ENCODE peak calls at places on chromosomes 5 and 9, in seven cellular contexts. One of them, this sample, is unnamed.

GRCh38 chr9:136273244-136273865 is 27.7 kb upstream of the QSOX2 start:
- DNase-seq in PC-9: no peak
- DNase-seq in foreskin fibroblast: peak
- DNase-seq in bronchial epithelial cell: no peak
- DNase-seq in gastrocnemius medialis: no peak
- DNase-seq in H1: no peak
- DNase-seq in fibroblast of pulmonary artery: no peak
- DNase-seq in this sample: no peak

GRCh38 chr9:122190597-122191381 is 31.1 kb downstream of the MORN5 start:
- DNase-seq in PC-9: peak
- DNase-seq in foreskin fibroblast: peak
- DNase-seq in bronchial epithelial cell: peak
- DNase-seq in gastrocnemius medialis: no peak
- DNase-seq in H1: no peak
- DNase-seq in fibroblast of pulmonary artery: no peak
- DNase-seq in this sample: no peak

GRCh38 chr5:33180900-33181299 is 259.9 kb upstream of the TARS1 start:
- DNase-seq in PC-9: peak
- DNase-seq in foreskin fibroblast: peak
- DNase-seq in bronchial epithelial cell: peak
- DNase-seq in gastrocnemius medialis: no peak
- DNase-seq in H1: no peak
- DNase-seq in fibroblast of pulmonary artery: peak
- DNase-seq in this sample: peak

GRCh38 chr5:145536133-145536532 is 299.0 kb downstream of the PRELID2 start:
- DNase-seq in PC-9: no peak
- DNase-seq in foreskin fibroblast: no peak
- DNase-seq in bronchial epithelial cell: no peak
- DNase-seq in gastrocnemius medialis: no peak
- DNase-seq in H1: no peak
- DNase-seq in fibroblast of pulmonary artery: peak
- DNase-seq in this sample: no peak

GRCh38 chr9:111301195-111301594 is 28.8 kb downstream of the OR2K2 start:
- DNase-seq in PC-9: no peak
- DNase-seq in foreskin fibroblast: peak
- DNase-seq in bronchial epithelial cell: peak
- DNase-seq in gastrocnemius medialis: no peak
- DNase-seq in H1: no peak
- DNase-seq in fibroblast of pulmonary artery: peak
- DNase-seq in this sample: no peak

GRCh38 chr5:112594941-112595340 is 142.7 kb upstream of the APC start:
- DNase-seq in PC-9: no peak
- DNase-seq in foreskin fibroblast: no peak
- DNase-seq in bronchial epithelial cell: no peak
- DNase-seq in gastrocnemius medialis: no peak
- DNase-seq in H1: no peak
- DNase-seq in fibroblast of pulmonary artery: no peak
- DNase-seq in this sample: no peak

GRCh38 chr5:115842089-115842881 is 550 bp downstream of the AP3S1 start:
- DNase-seq in PC-9: no peak
- DNase-seq in foreskin fibroblast: no peak
- DNase-seq in bronchial epithelial cell: no peak
- DNase-seq in gastrocnemius medialis: peak
- DNase-seq in H1: peak
- DNase-seq in fibroblast of pulmonary artery: peak
- DNase-seq in this sample: no peak

GRCh38 chr5:181566-181965 is 9.7 kb upstream of the LRRC14B start:
- DNase-seq in PC-9: no peak
- DNase-seq in foreskin fibroblast: no peak
- DNase-seq in bronchial epithelial cell: no peak
- DNase-seq in gastrocnemius medialis: no peak
- DNase-seq in H1: no peak
- DNase-seq in fibroblast of pulmonary artery: no peak
- DNase-seq in this sample: no peak

GRCh38 chr5:61620660-61621650 is 288.9 kb downstream of the ZSWIM6 start:
- DNase-seq in PC-9: no peak
- DNase-seq in foreskin fibroblast: no peak
- DNase-seq in bronchial epithelial cell: no peak
- DNase-seq in gastrocnemius medialis: no peak
- DNase-seq in H1: no peak
- DNase-seq in fibroblast of pulmonary artery: no peak
- DNase-seq in this sample: no peak

GRCh38 chr5:92922231-92922967 is 658.6 kb downstream of the NR2F1-AS1 start:
- DNase-seq in PC-9: no peak
- DNase-seq in foreskin fibroblast: no peak
- DNase-seq in bronchial epithelial cell: no peak
- DNase-seq in gastrocnemius medialis: no peak
- DNase-seq in H1: no peak
- DNase-seq in fibroblast of pulmonary artery: no peak
- DNase-seq in this sample: peak

GRCh38 chr9:128902351-128903078 is 18.3 kb upstream of the PHYHD1 start:
- DNase-seq in PC-9: peak
- DNase-seq in foreskin fibroblast: no peak
- DNase-seq in bronchial epithelial cell: peak
- DNase-seq in gastrocnemius medialis: no peak
- DNase-seq in H1: no peak
- DNase-seq in fibroblast of pulmonary artery: no peak
- DNase-seq in this sample: no peak

GRCh38 chr9:99197124-99197630 is 24.6 kb downstream of the ALG2 start:
- DNase-seq in PC-9: no peak
- DNase-seq in foreskin fibroblast: no peak
- DNase-seq in bronchial epithelial cell: no peak
- DNase-seq in gastrocnemius medialis: no peak
- DNase-seq in H1: no peak
- DNase-seq in fibroblast of pulmonary artery: no peak
- DNase-seq in this sample: no peak

GRCh38 chr5:90142531-90142930 is 267.0 kb downstream of the CETN3 start:
- DNase-seq in PC-9: no peak
- DNase-seq in foreskin fibroblast: no peak
- DNase-seq in bronchial epithelial cell: no peak
- DNase-seq in gastrocnemius medialis: no peak
- DNase-seq in H1: no peak
- DNase-seq in fibroblast of pulmonary artery: no peak
- DNase-seq in this sample: no peak

GRCh38 chr5:171442287-171443042 is 23.0 kb downstream of the FGF18 start:
- DNase-seq in PC-9: no peak
- DNase-seq in foreskin fibroblast: peak
- DNase-seq in bronchial epithelial cell: no peak
- DNase-seq in gastrocnemius medialis: no peak
- DNase-seq in H1: no peak
- DNase-seq in fibroblast of pulmonary artery: peak
- DNase-seq in this sample: no peak

GRCh38 chr9:10135553-10135952 is 477.2 kb downstream of the PTPRD start:
- DNase-seq in PC-9: no peak
- DNase-seq in foreskin fibroblast: no peak
- DNase-seq in bronchial epithelial cell: no peak
- DNase-seq in gastrocnemius medialis: no peak
- DNase-seq in H1: no peak
- DNase-seq in fibroblast of pulmonary artery: no peak
- DNase-seq in this sample: no peak

GRCh38 chr5:120509056-120509455 is 45.0 kb downstream of the PRR16 start:
- DNase-seq in PC-9: no peak
- DNase-seq in foreskin fibroblast: peak
- DNase-seq in bronchial epithelial cell: no peak
- DNase-seq in gastrocnemius medialis: no peak
- DNase-seq in H1: no peak
- DNase-seq in fibroblast of pulmonary artery: no peak
- DNase-seq in this sample: no peak

GRCh38 chr9:127417130-127418036 is 6.8 kb upstream of the ZNF79 start:
- DNase-seq in PC-9: peak
- DNase-seq in foreskin fibroblast: peak
- DNase-seq in bronchial epithelial cell: peak
- DNase-seq in gastrocnemius medialis: no peak
- DNase-seq in H1: no peak
- DNase-seq in fibroblast of pulmonary artery: peak
- DNase-seq in this sample: no peak

GRCh38 chr9:105296889-105297288 is 52.4 kb downstream of the SLC44A1 start:
- DNase-seq in PC-9: peak
- DNase-seq in foreskin fibroblast: peak
- DNase-seq in bronchial epithelial cell: peak
- DNase-seq in gastrocnemius medialis: no peak
- DNase-seq in H1: no peak
- DNase-seq in fibroblast of pulmonary artery: peak
- DNase-seq in this sample: peak

GRCh38 chr9:115138151-115138550 is 20.2 kb upstream of the TNC start:
- DNase-seq in PC-9: no peak
- DNase-seq in foreskin fibroblast: peak
- DNase-seq in bronchial epithelial cell: peak
- DNase-seq in gastrocnemius medialis: no peak
- DNase-seq in H1: no peak
- DNase-seq in fibroblast of pulmonary artery: peak
- DNase-seq in this sample: no peak

GRCh38 chr5:135398160-135398854 is 724 bp downstream of the MACROH2A1 start:
- DNase-seq in PC-9: peak
- DNase-seq in foreskin fibroblast: peak
- DNase-seq in bronchial epithelial cell: peak
- DNase-seq in gastrocnemius medialis: peak
- DNase-seq in H1: peak
- DNase-seq in fibroblast of pulmonary artery: peak
- DNase-seq in this sample: no peak

GRCh38 chr5:40842351-40842750 is 1.2 kb downstream of the CARD6 start:
- DNase-seq in PC-9: no peak
- DNase-seq in foreskin fibroblast: peak
- DNase-seq in bronchial epithelial cell: peak
- DNase-seq in gastrocnemius medialis: no peak
- DNase-seq in H1: no peak
- DNase-seq in fibroblast of pulmonary artery: peak
- DNase-seq in this sample: no peak

GRCh38 chr5:144315026-144315425 is 144.4 kb downstream of the KCTD16 start:
- DNase-seq in PC-9: no peak
- DNase-seq in foreskin fibroblast: no peak
- DNase-seq in bronchial epithelial cell: no peak
- DNase-seq in gastrocnemius medialis: no peak
- DNase-seq in H1: no peak
- DNase-seq in fibroblast of pulmonary artery: no peak
- DNase-seq in this sample: no peak

GRCh38 chr5:91166040-91166807 is 216.9 kb downstream of the ARRDC3 start:
- DNase-seq in PC-9: no peak
- DNase-seq in foreskin fibroblast: no peak
- DNase-seq in bronchial epithelial cell: peak
- DNase-seq in gastrocnemius medialis: no peak
- DNase-seq in H1: no peak
- DNase-seq in fibroblast of pulmonary artery: peak
- DNase-seq in this sample: no peak

GRCh38 chr9:128629136-128629535 is 27.5 kb downstream of the DYNC2I2 start:
- DNase-seq in PC-9: no peak
- DNase-seq in foreskin fibroblast: no peak
- DNase-seq in bronchial epithelial cell: no peak
- DNase-seq in gastrocnemius medialis: no peak
- DNase-seq in H1: no peak
- DNase-seq in fibroblast of pulmonary artery: no peak
- DNase-seq in this sample: no peak

GRCh38 chr5:80246995-80247729 is 8.7 kb downstream of the SERINC5 start:
- DNase-seq in PC-9: peak
- DNase-seq in foreskin fibroblast: peak
- DNase-seq in bronchial epithelial cell: peak
- DNase-seq in gastrocnemius medialis: peak
- DNase-seq in H1: no peak
- DNase-seq in fibroblast of pulmonary artery: peak
- DNase-seq in this sample: peak

DNA sequence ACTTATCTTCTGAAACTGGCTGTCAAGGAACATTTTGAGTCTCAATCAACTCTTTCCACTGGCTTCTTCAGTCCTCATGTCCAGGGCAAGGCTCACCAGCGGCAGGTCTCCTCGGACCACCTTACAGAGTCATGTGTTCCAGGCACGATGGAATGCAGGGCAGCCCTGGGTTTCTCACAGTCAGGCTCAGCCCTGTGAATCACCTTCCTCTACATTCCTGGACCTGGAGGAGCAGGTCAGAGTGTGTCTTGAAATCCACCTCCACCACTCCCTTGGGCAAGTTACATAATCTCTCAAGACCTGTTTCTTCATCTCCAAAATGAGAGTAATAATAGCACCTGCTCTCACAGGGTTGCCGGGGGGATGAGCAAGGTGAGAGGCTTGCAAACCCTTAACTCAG is 16.0 kb downstream of the ENC1 start:
- DNase-seq in PC-9: peak
- DNase-seq in foreskin fibroblast: no peak
- DNase-seq in bronchial epithelial cell: peak
- DNase-seq in gastrocnemius medialis: no peak
- DNase-seq in H1: no peak
- DNase-seq in fibroblast of pulmonary artery: no peak
- DNase-seq in this sample: no peak
- H3K4me3 ChIP-seq in PC-9: peak
- H3K4me3 ChIP-seq in foreskin fibroblast: no peak
- H3K4me3 ChIP-seq in bronchial epithelial cell: no peak
- H3K4me3 ChIP-seq in gastrocnemius medialis: no peak
- H3K4me3 ChIP-seq in H1: no peak
- H3K4me3 ChIP-seq in fibroblast of pulmonary artery: no peak
- H3K4me3 ChIP-seq in this sample: no peak

DNA sequence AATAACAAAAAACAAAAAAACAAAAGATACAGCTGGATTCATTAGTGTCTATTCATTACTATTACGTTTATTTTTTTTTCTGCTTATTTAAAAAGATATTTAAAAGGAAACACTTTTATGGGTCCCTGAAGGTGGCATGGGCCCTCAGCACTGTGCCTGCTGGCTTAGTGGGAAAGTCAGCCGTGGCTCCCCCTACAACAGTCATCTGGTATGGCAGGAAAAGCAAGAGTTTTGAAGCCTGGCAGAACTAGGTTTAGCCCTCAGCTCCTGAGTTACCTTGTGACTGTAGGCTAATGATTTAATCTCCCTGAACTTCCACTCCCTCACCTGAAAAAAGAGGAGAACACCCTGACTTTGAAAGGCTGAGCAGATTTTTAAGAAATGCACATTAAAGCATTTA is 135.6 kb downstream of the GOLPH3 start:
- DNase-seq in PC-9: no peak
- DNase-seq in foreskin fibroblast: no peak
- DNase-seq in bronchial epithelial cell: no peak
- DNase-seq in gastrocnemius medialis: no peak
- DNase-seq in H1: no peak
- DNase-seq in fibroblast of pulmonary artery: no peak
- DNase-seq in this sample: no peak
- TF ChIP-seq CTCF in PC-9: no peak
- TF ChIP-seq CTCF in foreskin fibroblast: no peak
- TF ChIP-seq CTCF in bronchial epithelial cell: no peak
- TF ChIP-seq CTCF in gastrocnemius medialis: no peak
- TF ChIP-seq CTCF in H1: peak
- TF ChIP-seq CTCF in fibroblast of pulmonary artery: peak
- TF ChIP-seq CTCF in this sample: no peak

GRCh38 chr5:139696894-139697658 is 48.9 kb downstream of the CXXC5 start:
- DNase-seq in PC-9: peak
- DNase-seq in foreskin fibroblast: peak
- DNase-seq in bronchial epithelial cell: peak
- DNase-seq in gastrocnemius medialis: no peak
- DNase-seq in H1: no peak
- DNase-seq in fibroblast of pulmonary artery: peak
- DNase-seq in this sample: peak
- H3K4me3 ChIP-seq in PC-9: peak
- H3K4me3 ChIP-seq in foreskin fibroblast: peak
- H3K4me3 ChIP-seq in bronchial epithelial cell: peak
- H3K4me3 ChIP-seq in gastrocnemius medialis: peak
- H3K4me3 ChIP-seq in H1: peak
- H3K4me3 ChIP-seq in fibroblast of pulmonary artery: peak
- H3K4me3 ChIP-seq in this sample: peak

DNA sequence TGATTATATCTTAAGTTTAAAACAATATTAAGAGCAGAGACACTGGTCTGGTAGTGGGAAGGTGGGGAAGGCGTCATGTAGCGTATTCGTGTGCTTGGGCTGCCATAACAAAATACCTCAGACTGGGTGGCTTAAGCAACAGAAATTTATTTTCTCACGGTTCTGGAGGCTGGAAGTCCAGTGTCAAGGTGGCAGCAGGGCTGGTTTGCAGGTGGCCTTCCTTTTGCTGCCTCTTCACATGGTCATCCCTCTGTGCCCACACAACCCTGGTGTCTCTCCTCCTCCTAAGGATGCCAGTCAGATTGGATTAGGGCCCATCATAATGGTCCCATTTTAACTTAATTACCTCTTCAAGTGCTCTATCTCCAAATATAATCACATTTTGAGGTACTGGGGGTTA is 9.6 kb downstream of the IL31RA start:
- DNase-seq in PC-9: no peak
- DNase-seq in foreskin fibroblast: no peak
- DNase-seq in bronchial epithelial cell: no peak
- DNase-seq in gastrocnemius medialis: no peak
- DNase-seq in H1: no peak
- DNase-seq in fibroblast of pulmonary artery: no peak
- DNase-seq in this sample: no peak
- TF ChIP-seq CTCF in PC-9: no peak
- TF ChIP-seq CTCF in foreskin fibroblast: no peak
- TF ChIP-seq CTCF in bronchial epithelial cell: no peak
- TF ChIP-seq CTCF in gastrocnemius medialis: no peak
- TF ChIP-seq CTCF in H1: no peak
- TF ChIP-seq CTCF in fibroblast of pulmonary artery: no peak
- TF ChIP-seq CTCF in this sample: no peak